ENCODE peak calls at places on chromosomes 7 and 10, in nine cellular contexts. Z, W, B, U, Q, S, J, G and R are unnamed samples.

GRCh38 chr10:71975891-71976725 is 11.9 kb downstream of the CHST3 start:
- DNase-seq in Z (peak), W (no peak), B (peak), U (peak), Q (no peak), S (peak), J (peak), G (peak), R (peak)

GRCh38 chr7:82044497-82045080 is 274.7 kb upstream of the HGF start:
- DNase-seq in Z (no peak), W (no peak), B (peak), U (peak), Q (peak), S (no peak), J (no peak), G (peak), R (peak)

GRCh38 chr7:117907058-117907633 is 33.9 kb upstream of the CTTNBP2 start:
- DNase-seq in Z (no peak), W (no peak), B (no peak), U (no peak), Q (no peak), S (no peak), J (no peak), G (no peak), R (no peak)

GRCh38 chr7:112449353-112449752 is 907 bp upstream of the IFRD1 start:
- DNase-seq in Z (peak), W (no peak), B (peak), U (peak), Q (peak), S (no peak), J (no peak), G (no peak), R (peak)

GRCh38 chr10:79155301-79156081 is 86.7 kb downstream of the ZMIZ1 start:
- DNase-seq in Z (no peak), W (no peak), B (peak), U (no peak), Q (no peak), S (peak), J (no peak), G (no peak), R (peak)

GRCh38 chr7:43135129-43135528 is 22.7 kb downstream of the HECW1 start:
- DNase-seq in Z (no peak), W (no peak), B (no peak), U (no peak), Q (no peak), S (no peak), J (no peak), G (no peak), R (no peak)

GRCh38 chr7:6271694-6272371 is 591 bp downstream of the CYTH3 start:
- DNase-seq in Z (peak), W (peak), B (no peak), U (peak), Q (peak), S (peak), J (no peak), G (peak), R (peak)

GRCh38 chr10:14834588-14834987 is 3.2 kb downstream of the CDNF start:
- DNase-seq in Z (no peak), W (no peak), B (no peak), U (peak), Q (no peak), S (no peak), J (no peak), G (no peak), R (no peak)

GRCh38 chr7:77531038-77531437 is 6.1 kb upstream of the PTPN12 start:
- DNase-seq in Z (no peak), W (no peak), B (no peak), U (no peak), Q (no peak), S (no peak), J (no peak), G (no peak), R (no peak)

GRCh38 chr10:21497177-21497807 is 28.2 kb downstream of the SKIDA1 start:
- DNase-seq in Z (peak), W (peak), B (peak), U (peak), Q (peak), S (peak), J (peak), G (peak), R (peak)

GRCh38 chr10:21495002-21495685 is 30.3 kb downstream of the SKIDA1 start:
- DNase-seq in Z (no peak), W (no peak), B (peak), U (no peak), Q (no peak), S (no peak), J (no peak), G (peak), R (no peak)

GRCh38 chr10:21496285-21497176 is 29.0 kb downstream of the SKIDA1 start:
- DNase-seq in Z (peak), W (peak), B (peak), U (peak), Q (peak), S (peak), J (no peak), G (peak), R (peak)

GRCh38 chr10:21494221-21495001 is 31.1 kb downstream of the SKIDA1 start:
- DNase-seq in Z (no peak), W (no peak), B (no peak), U (no peak), Q (no peak), S (peak), J (no peak), G (peak), R (peak)

DNA sequence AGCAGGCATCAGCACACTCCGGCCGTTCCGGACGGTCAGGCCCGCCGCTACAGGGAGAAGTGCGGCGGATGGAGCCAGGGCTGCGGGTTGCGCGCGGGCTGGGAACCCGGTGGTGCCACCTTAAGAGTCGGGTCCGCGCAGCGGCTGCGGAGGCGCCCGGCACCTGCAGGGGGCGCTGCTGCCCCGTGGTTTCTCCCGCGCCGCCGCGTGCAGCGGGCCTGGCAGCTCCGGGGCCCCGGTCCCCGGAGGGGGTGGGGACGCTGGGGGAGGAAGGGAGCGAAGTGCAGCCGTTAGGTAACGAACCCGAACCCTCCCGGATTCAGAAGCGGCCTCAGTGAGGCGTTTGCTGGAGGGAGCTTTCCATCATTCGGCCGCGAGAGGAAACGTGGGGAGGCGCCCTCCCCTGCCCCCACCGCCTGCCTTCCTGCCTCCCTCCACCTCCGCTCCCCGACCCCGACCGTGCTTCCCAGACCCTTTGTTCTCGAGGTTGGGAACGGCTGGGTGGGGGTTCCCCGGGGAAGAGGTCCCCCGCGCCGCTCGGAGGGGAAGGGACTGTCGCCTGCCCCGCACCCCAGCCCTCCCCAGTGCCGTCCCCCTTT is 29.7 kb downstream of the SKIDA1 start:
- DNase-seq in Z (peak), W (peak), B (peak), U (peak), Q (peak), S (peak), J (peak), G (peak), R (peak)
- TF ChIP-seq POLR2A in Z (peak), W (no peak), B (no peak), U (no peak), Q (no peak), S (no peak), J (no peak), G (no peak), R (no peak)

GRCh38 chr10:84541289-84541637 is 212.9 kb downstream of the CCSER2 start:
- DNase-seq in Z (no peak), W (no peak), B (no peak), U (no peak), Q (no peak), S (no peak), J (no peak), G (no peak), R (no peak)
- TF ChIP-seq CTCF in Z (no peak), W (no peak), B (no peak), U (no peak), Q (no peak), S (no peak), J (no peak), G (no peak), R (no peak)

GRCh38 chr7:87598234-87599009 is 2.3 kb downstream of the ABCB1 start:
- DNase-seq in Z (no peak), W (no peak), B (no peak), U (no peak), Q (no peak), S (no peak), J (no peak), G (no peak), R (no peak)
- H3K4me3 ChIP-seq in Z (no peak), W (peak), B (no peak), U (peak), Q (no peak), S (no peak), J (no peak), G (no peak), R (no peak)

GRCh38 chr10:1410032-1410431 is 327.3 kb downstream of the ADARB2 start:
- DNase-seq in Z (no peak), W (no peak), B (no peak), U (no peak), Q (no peak), S (no peak), J (no peak), G (no peak), R (no peak)

GRCh38 chr10:1408656-1409358 is 328.5 kb downstream of the ADARB2 start:
- DNase-seq in Z (no peak), W (no peak), B (no peak), U (no peak), Q (no peak), S (no peak), J (no peak), G (no peak), R (no peak)

GRCh38 chr10:1406976-1407945 is 330.1 kb downstream of the ADARB2 start:
- DNase-seq in Z (no peak), W (no peak), B (no peak), U (no peak), Q (no peak), S (no peak), J (no peak), G (no peak), R (no peak)

GRCh38 chr10:1410469-1411395 is 326.6 kb downstream of the ADARB2 start:
- DNase-seq in Z (no peak), W (no peak), B (no peak), U (no peak), Q (no peak), S (no peak), J (no peak), G (no peak), R (no peak)

DNA sequence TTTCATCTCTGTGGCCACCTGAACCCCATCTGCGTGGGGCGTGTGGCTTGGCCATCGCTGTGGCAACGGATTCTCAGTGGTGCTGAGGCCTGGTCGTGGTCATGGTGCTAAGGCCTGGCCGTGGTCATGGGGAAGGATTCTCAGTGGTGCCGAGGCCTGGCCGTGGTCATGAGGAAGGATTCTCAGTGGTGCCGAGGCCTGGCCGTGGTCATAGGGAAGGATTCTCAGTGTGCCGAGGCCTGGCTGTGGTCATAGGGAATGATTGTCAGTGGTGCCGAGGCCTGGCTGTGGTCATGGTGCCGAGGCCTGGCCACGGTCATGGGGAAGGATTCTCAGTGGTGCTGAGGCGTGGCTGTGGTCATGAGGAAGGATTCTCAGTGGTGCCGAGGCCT is 328.0 kb downstream of the ADARB2 start:
- DNase-seq in Z (no peak), W (no peak), B (no peak), U (no peak), Q (no peak), S (no peak), J (no peak), G (no peak), R (no peak)
- TF ChIP-seq POLR2A in Z (no peak), W (no peak), B (no peak), U (no peak), Q (no peak), S (no peak), J (no peak), G (no peak), R (no peak)

DNA sequence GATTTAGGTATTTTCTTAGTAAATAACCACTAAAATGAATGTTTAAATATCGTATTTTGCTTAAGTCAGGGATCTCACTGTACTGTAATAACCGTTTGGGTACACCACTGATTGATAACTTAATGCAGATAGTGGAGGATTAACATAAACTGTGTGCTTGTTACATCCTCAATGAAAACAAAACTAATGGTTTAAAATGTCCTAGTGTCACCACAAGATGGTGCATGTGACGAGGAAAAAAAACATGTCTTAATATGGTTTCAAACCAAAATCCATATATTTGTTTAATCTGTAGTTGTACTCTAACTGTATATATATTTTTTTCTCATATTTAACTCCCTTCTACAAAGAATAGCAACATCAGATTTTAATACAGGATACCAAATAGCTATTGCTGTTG is 19.2 kb downstream of the ARMC10 start:
- DNase-seq in Z (no peak), W (no peak), B (no peak), U (no peak), Q (no peak), S (no peak), J (no peak), G (no peak), R (no peak)
- TF ChIP-seq CTCF in Z (peak), W (peak), B (peak), U (no peak), Q (no peak), S (no peak), J (no peak), G (no peak), R (no peak)

GRCh38 chr7:130909881-130910672 is 176.1 kb upstream of the KLF14 start:
- DNase-seq in Z (no peak), W (no peak), B (peak), U (no peak), Q (no peak), S (no peak), J (no peak), G (no peak), R (no peak)
- H3K4me3 ChIP-seq in Z (peak), W (peak), B (peak), U (peak), Q (no peak), S (no peak), J (no peak), G (no peak), R (no peak)

GRCh38 chr7:150986099-150986512 is 4.7 kb upstream of the NOS3 start:
- DNase-seq in Z (peak), W (peak), B (peak), U (peak), Q (peak), S (no peak), J (no peak), G (peak), R (peak)
- TF ChIP-seq POLR2A in Z (no peak), W (no peak), B (no peak), U (no peak), Q (no peak), S (no peak), J (no peak), G (no peak), R (no peak)